ENCODE peak calls at places on chromosomes 7 and 10, in six cellular contexts. M is naive thymus-derived CD4-positive, alpha-beta T cell; O is right lobe of liver; E is ovary; N is testis; V is upper lobe of left lung. F is an unnamed sample. For H3K9me3, the result is how much of the 10 kb centered on the place peaks cover.

GRCh38 chr7:52500796-52501195 is 534.6 kb upstream of the POM121L12 start:
- DNase-seq in M (no peak), O (no peak), E (no peak), N (no peak), V (no peak), F (no peak)

GRCh38 chr10:10780746-10781145 is 236.9 kb upstream of the CELF2 start:
- DNase-seq in M (no peak), O (no peak), E (no peak), N (no peak), V (no peak), F (no peak)

GRCh38 chr7:122143376-122143750 is 686 bp downstream of the AASS start:
- DNase-seq in M (peak), O (peak), E (peak), N (peak), V (peak), F (no peak)

GRCh38 chr10:24209946-24210491 is 1.1 kb downstream of the KIAA1217 start:
- DNase-seq in M (no peak), O (no peak), E (peak), N (peak), V (no peak), F (peak)

GRCh38 chr7:6614941-6615737 is at the start of gene ZNF853:
- DNase-seq in M (no peak), O (no peak), E (peak), N (no peak), V (peak), F (no peak)

GRCh38 chr7:94228678-94229077 is 166.0 kb upstream of the COL1A2 start:
- DNase-seq in M (no peak), O (no peak), E (no peak), N (no peak), V (no peak), F (no peak)

GRCh38 chr7:8435597-8436243 is 2.3 kb downstream of the NXPH1 start:
- DNase-seq in M (no peak), O (no peak), E (no peak), N (no peak), V (no peak), F (no peak)

GRCh38 chr7:146146866-146147265 is 30.3 kb downstream of the CNTNAP2 start:
- DNase-seq in M (no peak), O (no peak), E (no peak), N (no peak), V (no peak), F (no peak)

GRCh38 chr7:100965051-100965722 is 4.2 kb upstream of the MUC12 start:
- DNase-seq in M (no peak), O (no peak), E (no peak), N (no peak), V (no peak), F (no peak)

GRCh38 chr7:37385787-37386186 is 62.9 kb downstream of the ELMO1 start:
- DNase-seq in M (no peak), O (no peak), E (no peak), N (no peak), V (no peak), F (no peak)

GRCh38 chr7:158161194-158161593 is 426.4 kb downstream of the PTPRN2 start:
- DNase-seq in M (no peak), O (no peak), E (no peak), N (no peak), V (no peak), F (no peak)

GRCh38 chr7:158160199-158160598 is 427.4 kb downstream of the PTPRN2 start:
- DNase-seq in M (no peak), O (no peak), E (no peak), N (no peak), V (no peak), F (no peak)

GRCh38 chr7:158157460-158157859 is 430.2 kb downstream of the PTPRN2 start:
- DNase-seq in M (no peak), O (no peak), E (no peak), N (no peak), V (peak), F (no peak)
- H3K9me3 ChIP-seq in M (under half), O (under half), E (under half), N (under half), V (under half), F (under half)

DNA sequence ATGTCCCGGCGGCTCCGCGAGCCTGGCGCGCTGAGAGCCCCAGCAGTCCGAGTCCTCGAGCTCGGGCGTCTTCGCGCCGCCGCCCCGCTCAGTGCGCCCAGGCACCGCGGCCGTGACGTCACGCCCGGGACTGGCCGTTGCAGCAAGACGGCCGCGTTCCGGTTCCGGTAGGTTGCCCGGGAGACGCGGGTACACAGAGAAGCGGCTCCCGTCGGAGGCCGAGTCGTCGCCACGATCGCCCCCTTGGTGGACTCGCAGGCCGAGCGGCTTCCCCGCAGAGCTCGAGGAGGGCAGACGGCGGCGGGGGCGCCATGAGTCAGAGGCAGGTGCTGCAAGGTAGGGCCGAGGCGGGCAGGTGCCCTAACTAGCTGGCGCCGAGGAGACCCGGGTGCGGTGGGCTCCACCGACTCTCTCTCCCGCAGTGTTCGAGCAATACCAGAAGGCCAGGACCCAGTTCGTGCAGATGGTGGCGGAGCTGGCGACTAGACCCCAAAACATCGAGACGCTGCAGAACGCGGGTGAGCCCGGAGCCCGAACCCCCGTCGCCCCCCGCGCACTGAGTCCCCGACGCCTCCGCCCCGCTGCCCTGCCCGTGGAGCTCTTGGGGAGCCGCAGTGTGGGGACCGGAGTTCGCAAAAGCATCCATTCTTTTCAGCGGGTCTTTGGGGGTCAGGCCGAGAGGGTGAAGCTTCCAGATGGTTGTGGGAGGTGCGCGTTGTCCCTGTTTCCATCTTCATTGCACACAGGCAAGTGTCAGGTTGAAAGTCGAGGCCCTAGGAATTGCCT is at the start of gene SPAG6:
- DNase-seq in M (no peak), O (peak), E (peak), N (peak), V (peak), F (no peak)
- H3K4me3 ChIP-seq in M (no peak), O (peak), E (peak), N (peak), V (peak), F (peak)

GRCh38 chr7:157977717-157978470 is 609.7 kb downstream of the PTPRN2 start:
- DNase-seq in M (no peak), O (no peak), E (no peak), N (no peak), V (no peak), F (no peak)
- H3K9me3 ChIP-seq in M (under half), O (under half), E (under half), N (under half), V (under half), F (under half)

DNA sequence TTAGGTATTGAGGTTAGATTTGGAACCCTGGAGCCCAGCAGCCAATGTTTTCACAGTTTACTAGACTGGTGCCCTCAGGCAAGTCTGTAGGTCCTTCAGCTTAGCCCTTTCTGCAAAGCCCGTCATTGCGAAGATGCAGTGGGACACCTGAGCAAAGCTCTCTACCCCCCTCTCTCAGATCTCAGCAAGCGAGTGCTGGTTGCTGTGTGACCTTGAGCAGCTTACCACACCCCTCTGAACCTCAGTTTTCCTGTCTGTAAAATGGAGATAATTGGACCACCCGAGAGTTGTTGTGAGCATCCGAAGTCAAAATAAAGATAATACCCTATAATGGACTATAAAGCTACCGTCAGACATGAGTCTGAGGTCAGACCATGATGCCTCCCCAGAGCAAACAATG is 3.7 kb downstream of the NPC1L1 start:
- DNase-seq in M (no peak), O (no peak), E (no peak), N (no peak), V (no peak), F (no peak)
- H3K4me3 ChIP-seq in M (no peak), O (peak), E (no peak), N (no peak), V (no peak), F (no peak)

GRCh38 chr10:123515661-123516060 is 150.5 kb upstream of the GPR26 start:
- DNase-seq in M (no peak), O (no peak), E (no peak), N (no peak), V (no peak), F (no peak)
- H3K9me3 ChIP-seq in M (under half), O (under half), E (under half), N (under half), V (under half), F (under half)

DNA sequence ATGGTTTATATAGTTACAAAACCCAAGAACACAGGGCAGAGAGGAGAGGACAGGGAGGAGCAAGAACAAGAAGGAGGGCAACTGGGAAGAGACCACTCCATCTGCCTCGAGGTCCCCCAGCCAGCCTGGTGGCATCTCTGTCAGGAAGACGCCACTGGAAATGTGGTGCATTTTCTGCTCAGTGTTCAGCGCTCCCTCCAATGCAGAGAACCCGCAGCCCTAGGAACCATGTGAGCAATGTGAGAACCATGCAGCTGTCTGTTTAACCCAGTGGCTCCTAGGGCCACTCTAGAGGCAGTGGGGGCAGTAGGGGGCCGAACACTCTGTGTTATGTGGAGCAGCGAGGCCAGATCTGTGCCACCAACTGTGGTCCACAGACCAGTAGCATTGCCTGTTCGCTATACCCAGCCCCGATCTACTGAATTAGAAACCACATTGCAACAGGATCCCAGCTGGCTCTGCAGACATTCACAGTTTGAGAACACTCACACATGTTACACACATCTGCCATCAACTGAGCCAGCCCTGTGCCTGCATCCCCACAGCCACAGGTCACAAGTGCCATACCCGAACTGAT is 110.2 kb downstream of the CPXM2 start:
- DNase-seq in M (no peak), O (no peak), E (no peak), N (no peak), V (no peak), F (no peak)
- H3K4me3 ChIP-seq in M (no peak), O (no peak), E (no peak), N (no peak), V (no peak), F (no peak)

GRCh38 chr7:138554674-138555073 is 94.6 kb downstream of the TRIM24 start:
- DNase-seq in M (no peak), O (no peak), E (no peak), N (no peak), V (no peak), F (no peak)
- H3K9me3 ChIP-seq in M (under half), O (under half), E (under half), N (under half), V (under half), F (under half)

GRCh38 chr10:79239930-79240713 is 107.1 kb upstream of the PPIF start:
- DNase-seq in M (no peak), O (no peak), E (no peak), N (no peak), V (no peak), F (no peak)

GRCh38 chr10:79243211-79244067 is 103.8 kb upstream of the PPIF start:
- DNase-seq in M (peak), O (no peak), E (peak), N (peak), V (peak), F (no peak)

GRCh38 chr10:79242620-79243152 is 104.6 kb upstream of the PPIF start:
- DNase-seq in M (peak), O (peak), E (peak), N (peak), V (peak), F (no peak)

GRCh38 chr10:79241990-79242619 is 105.2 kb upstream of the PPIF start:
- DNase-seq in M (no peak), O (peak), E (peak), N (peak), V (peak), F (no peak)

GRCh38 chr10:79241629-79241989 is 105.7 kb upstream of the PPIF start:
- DNase-seq in M (no peak), O (no peak), E (no peak), N (no peak), V (no peak), F (no peak)
- H3K4me3 ChIP-seq in M (peak), O (no peak), E (no peak), N (no peak), V (peak), F (peak)

DNA sequence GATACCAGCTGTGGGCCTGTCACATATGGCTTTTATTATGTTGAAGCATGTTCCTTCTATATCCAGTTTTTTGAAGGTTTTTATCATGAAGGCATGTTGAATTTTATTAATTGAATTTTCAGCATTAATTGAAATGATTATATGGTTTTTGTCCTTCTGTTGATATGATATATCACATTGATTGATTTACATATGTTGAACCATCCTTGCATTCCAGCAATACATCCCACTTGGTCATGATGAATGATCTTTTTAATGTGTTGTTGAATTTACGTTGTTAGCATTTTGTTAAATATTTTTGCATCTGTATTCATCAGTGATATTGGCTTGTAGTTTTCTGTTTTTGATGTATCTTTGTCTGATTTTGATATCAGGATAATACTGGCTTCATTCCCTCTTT is 21.2 kb downstream of the PRSS37 start:
- DNase-seq in M (peak), O (no peak), E (no peak), N (no peak), V (no peak), F (no peak)
- H3K9me3 ChIP-seq in M (under half), O (under half), E (under half), N (under half), V (under half), F (under half)

GRCh38 chr10:97736403-97736901 is 476 bp upstream of the ZFYVE27 start:
- DNase-seq in M (no peak), O (no peak), E (no peak), N (no peak), V (no peak), F (no peak)
- H3K4me3 ChIP-seq in M (peak), O (no peak), E (peak), N (peak), V (peak), F (peak)